ENCODE peak calls at places on chromosome 14, in five cellular contexts. K is A549, D is suprapubic skin, A is transverse colon, Q is upper lobe of left lung. H is an unnamed sample.

GRCh38 chr14:105857816-105858675 is 331.7 kb downstream of the TMEM121 start:
- DNase-seq in K (no peak), A (peak; percentile 7), Q (peak; percentile 80), D (peak; percentile 71), H (no peak)

GRCh38 chr14:91115986-91116385 is 2.1 kb downstream of the DGLUCY start:
- DNase-seq in K (no peak), A (no peak), Q (no peak), D (no peak), H (no peak)

GRCh38 chr14:64506751-64507150 is 2.2 kb downstream of the ZBTB1 start:
- DNase-seq in Q (no peak), A (no peak), D (no peak), K (no peak), H (no peak)

GRCh38 chr14:68637106-68638021 is 155.5 kb downstream of the ZFP36L1 start:
- DNase-seq in Q (no peak), D (peak; percentile 66), K (no peak), A (no peak), H (no peak)

GRCh38 chr14:64692597-64693350 is 11.4 kb upstream of the PLEKHG3 start:
- DNase-seq in D (peak; percentile 61), Q (no peak), K (no peak), A (peak; percentile 68), H (no peak)

GRCh38 chr14:49620182-49621113 is at the start of the genes MGAT2 and RPL36AL:
- DNase-seq in D (peak; percentile 98), A (peak; percentile 99), Q (peak; percentile 97), K (peak; percentile 99), H (peak; percentile 62)

GRCh38 chr14:74978416-74978947 is 23.1 kb upstream of the PGF start:
- DNase-seq in D (peak; percentile 66), A (no peak), Q (no peak), K (no peak), H (no peak)

GRCh38 chr14:88026890-88027289 is 22.0 kb downstream of the GPR65 start:
- DNase-seq in D (no peak), A (no peak), Q (no peak), K (no peak), H (no peak)

GRCh38 chr14:94805726-94806288 is 35.9 kb upstream of the GSC start:
- DNase-seq in D (no peak), K (no peak), Q (no peak), A (peak; percentile 29), H (no peak)

GRCh38 chr14:58428011-58428807 is 690 bp downstream of the KIAA0586 start:
- DNase-seq in K (peak; percentile 63), A (peak; percentile 12), D (no peak), Q (no peak), H (no peak)

GRCh38 chr14:69980457-69981414 is 101.5 kb downstream of the SMOC1 start:
- DNase-seq in A (no peak), D (no peak), Q (no peak), K (no peak), H (no peak)

GRCh38 chr14:97878206-97878605 is 1081.0 kb downstream of the VRK1 start:
- DNase-seq in K (no peak), D (no peak), Q (no peak), A (no peak), H (no peak)

GRCh38 chr14:29419736-29420135 is 507.9 kb downstream of the PRKD1 start:
- DNase-seq in D (no peak), A (no peak), Q (no peak), K (no peak), H (no peak)

GRCh38 chr14:100203962-100204834 is 34.7 kb upstream of the YY1 start:
- DNase-seq in K (peak; percentile 79), D (no peak), A (no peak), Q (no peak), H (no peak)

GRCh38 chr14:68563256-68564131 is 229.4 kb downstream of the ZFP36L1 start:
- DNase-seq in A (no peak), K (no peak), D (no peak), Q (no peak), H (no peak)

GRCh38 chr14:100374270-100374669 is 51.1 kb downstream of the SLC25A47 start:
- DNase-seq in Q (no peak), D (no peak), K (no peak), A (no peak), H (no peak)

DNA sequence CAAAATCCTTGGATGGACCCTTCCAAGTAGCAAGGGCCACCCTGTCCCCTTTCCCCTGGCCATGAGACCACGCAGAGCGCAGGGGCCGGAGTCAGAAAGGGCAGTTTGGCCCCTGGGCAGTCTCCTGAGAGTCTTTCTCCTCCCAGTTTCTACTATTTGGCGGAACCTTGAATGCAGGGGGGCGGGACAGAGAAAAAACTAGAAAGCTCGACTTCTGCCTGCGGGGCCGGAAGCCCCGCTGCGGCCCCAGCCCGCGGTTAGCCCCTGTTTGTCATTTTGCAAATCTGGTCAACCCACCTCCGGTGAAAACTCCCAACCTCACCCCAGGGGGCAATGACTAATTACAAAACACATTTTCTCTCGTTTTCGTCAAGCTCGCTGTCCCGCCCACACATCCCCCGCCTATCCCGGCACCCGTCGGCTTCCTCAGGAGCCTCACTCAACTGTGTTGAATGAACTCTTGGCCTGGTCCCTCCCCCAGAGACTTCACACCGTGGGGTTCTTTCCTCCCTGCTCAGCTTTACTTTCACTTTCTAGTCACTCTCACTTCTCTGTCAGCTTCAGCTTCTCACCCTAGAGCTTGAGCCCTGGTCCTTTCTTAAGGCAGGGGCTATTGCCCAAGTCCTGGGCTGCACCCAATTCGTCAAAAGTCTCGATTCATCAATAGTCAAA is 66.7 kb downstream of the IRF2BPL start:
- DNase-seq in K (peak; percentile 93), A (peak; percentile 89), Q (peak; percentile 90), D (peak; percentile 91), H (peak; percentile 61)
- TF ChIP-seq POLR2A in K (no peak), A (no peak), Q (no peak), D (no peak), H (no peak)

GRCh38 chr14:80554139-80554538 is 342.8 kb upstream of the DIO2 start:
- DNase-seq in A (no peak), D (no peak), Q (no peak), K (no peak), H (no peak)

GRCh38 chr14:80543211-80543610 is 331.9 kb upstream of the DIO2 start:
- DNase-seq in D (no peak), K (no peak), A (no peak), Q (no peak), H (no peak)

GRCh38 chr14:80544366-80544765 is 333.1 kb upstream of the DIO2 start:
- DNase-seq in K (no peak), D (no peak), Q (no peak), A (no peak), H (no peak)

GRCh38 chr14:80546056-80546854 is 335.0 kb upstream of the DIO2 start:
- DNase-seq in K (no peak), D (no peak), Q (no peak), A (no peak), H (no peak)

GRCh38 chr14:80549141-80549540 is 337.8 kb upstream of the DIO2 start:
- DNase-seq in A (no peak), Q (no peak), D (no peak), K (no peak), H (no peak)
- H3K27ac ChIP-seq in A (no peak overlapping the region), Q (no peak overlapping the region), D (no peak overlapping the region), K (no peak overlapping the region), H (no peak overlapping the region)

GRCh38 chr14:103130965-103131364 is 7.7 kb downstream of the TNFAIP2 start:
- DNase-seq in Q (no peak), D (no peak), K (no peak), A (no peak), H (no peak)
- H3K4me1 ChIP-seq in Q (peaks cover 25% of the 10 kb centered on the region), D (peaks cover 52% of the 10 kb centered on the region), K (peaks cover 69% of the 10 kb centered on the region), A (peaks cover 9% of the 10 kb centered on the region), H (peaks cover 72% of the 10 kb centered on the region)

GRCh38 chr14:82642425-82642824 is 1108.8 kb upstream of the SEL1L start:
- DNase-seq in Q (peak; percentile 37), K (peak; percentile 61), A (no peak), D (no peak), H (no peak)
- TF ChIP-seq POLR2A in Q (no peak), K (no peak), A (no peak), D (no peak), H (no peak)

DNA sequence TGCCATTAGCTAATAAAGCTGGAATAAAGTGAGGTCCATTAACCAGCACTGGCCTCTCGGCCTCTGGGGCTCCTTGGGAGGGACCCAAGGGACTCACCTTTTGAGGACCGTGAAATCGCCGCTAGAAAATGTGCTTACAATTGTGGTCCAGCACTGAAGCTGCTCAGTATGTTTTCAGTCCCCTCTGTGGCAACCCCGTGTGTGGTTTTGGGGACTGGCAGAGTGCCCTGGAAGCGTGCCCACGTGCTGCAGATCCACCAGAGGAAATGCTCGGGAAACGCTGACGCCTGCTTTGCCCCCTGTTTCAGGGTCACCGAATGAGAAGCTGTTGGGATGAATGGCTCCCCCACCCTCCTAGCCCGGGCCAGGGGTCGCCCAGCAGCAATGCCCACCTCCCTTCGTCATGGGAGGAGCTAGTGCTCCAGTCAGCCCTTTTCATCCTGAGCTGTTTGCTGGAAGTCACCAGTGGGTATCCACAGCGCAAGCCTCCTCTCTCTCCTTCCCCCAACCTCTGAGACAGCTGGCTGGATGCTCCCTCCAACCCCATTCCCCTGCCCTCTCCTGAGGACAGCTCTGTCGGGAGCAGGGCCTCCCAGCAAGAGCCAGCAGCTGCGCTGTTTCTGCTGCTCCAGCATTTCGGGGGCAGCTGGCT is 33.1 kb upstream of the PPP1R13B start:
- DNase-seq in K (no peak), D (peak; percentile 92), A (peak; percentile 72), Q (peak; percentile 79), H (no peak)
- H3K27ac ChIP-seq in K (peak overlapping the region; percentile 94), D (peak overlapping the region; percentile 68), A (peak overlapping the region; percentile 83), Q (peak overlapping the region; percentile 87), H (peak overlapping the region; percentile 75)

DNA sequence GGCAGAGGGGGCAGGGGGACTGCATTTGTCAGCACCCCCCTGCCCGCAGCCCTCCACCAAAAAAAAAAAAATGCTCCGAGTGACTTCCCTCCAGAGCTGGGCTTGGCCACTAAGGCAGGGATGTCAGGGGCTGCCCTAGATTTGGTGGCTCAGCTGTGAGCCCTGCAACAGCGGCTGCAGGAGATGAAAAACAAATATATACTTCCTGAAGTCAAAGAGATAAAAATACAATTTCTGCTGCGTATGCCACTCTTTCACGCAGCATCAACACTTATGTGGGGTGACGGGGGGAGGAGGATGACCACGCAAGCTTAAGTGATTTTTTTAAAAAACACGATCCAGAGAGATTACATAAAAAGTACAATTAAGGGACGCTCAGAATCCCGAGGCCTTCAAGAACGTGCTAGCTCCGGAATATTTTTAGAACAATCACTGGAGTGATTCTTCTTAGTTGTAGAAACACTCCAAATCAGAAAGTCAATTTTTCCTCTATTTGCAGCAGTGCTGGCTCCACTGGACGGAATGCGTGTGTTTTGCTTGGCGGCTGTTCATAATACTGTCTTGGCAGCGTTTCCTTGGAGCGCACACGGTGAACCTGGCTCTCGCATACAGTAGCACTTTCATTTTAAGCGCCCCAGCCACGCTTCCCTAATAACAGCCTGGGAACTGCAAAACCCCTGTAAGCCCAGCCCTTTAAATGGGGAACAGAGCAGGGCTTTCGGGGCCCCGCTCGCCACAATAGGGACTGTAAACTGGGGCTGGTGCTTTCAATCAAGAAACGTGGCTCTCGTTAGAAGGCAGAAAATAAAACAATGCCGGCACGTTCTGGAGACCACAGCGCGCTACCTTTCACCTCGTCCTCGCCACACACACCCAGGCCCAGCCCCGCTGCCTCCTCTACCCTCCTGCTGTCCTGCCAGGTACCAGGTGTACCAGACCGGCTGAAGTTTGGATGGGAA is 80.1 kb downstream of the BCL11B start:
- DNase-seq in K (no peak), D (no peak), A (peak; percentile 52), Q (no peak), H (no peak)
- H3K4me1 ChIP-seq in K (peaks cover 3% of the 10 kb centered on the region), D (peaks cover 63% of the 10 kb centered on the region), A (no peaks in the 10 kb centered on the region), Q (peaks cover 8% of the 10 kb centered on the region), H (peaks cover 14% of the 10 kb centered on the region)

H was measured in esophagus squamous epithelium.